ENCODE peak calls at places on chromosomes 12 and 14, in nine cellular contexts. D is MM.1S, A is tibial artery, M is HFF-Myc, R is AG10803, W is IMR-90, T is body of pancreas, L is left ventricle myocardium inferior, K is PC-9. E is an unnamed sample.

GRCh38 chr14:75531256-75531655 is 9.0 kb downstream of the BATF start:
- DNase-seq in K (no peak), R (no peak), T (no peak), A (no peak), D (no peak), W (no peak), M (no peak), L (no peak), E (peak; percentile 30)

GRCh38 chr12:132955094-132955932 is 793 bp downstream of the ZNF605 start:
- DNase-seq in R (peak; percentile 75), K (peak; percentile 15), D (no peak), M (peak; percentile 14), T (peak; percentile 30), L (peak; percentile 26), W (peak; percentile 67), A (no peak), E (peak; percentile 78)

GRCh38 chr12:253116-253831 is 9.4 kb downstream of the SLC6A13 start:
- DNase-seq in A (no peak), D (no peak), M (no peak), R (no peak), K (no peak), L (no peak), W (no peak), T (no peak), E (no peak)

GRCh38 chr14:105881021-105881930 is 354.9 kb downstream of the TMEM121 start:
- DNase-seq in A (peak; percentile 53), K (no peak), W (no peak), D (no peak), R (no peak), M (no peak), T (peak; percentile 4), L (peak; percentile 7), E (no peak)

GRCh38 chr12:49937639-49938300 is 12.8 kb upstream of the AQP2 start:
- DNase-seq in M (no peak), W (peak; percentile 10), K (no peak), D (no peak), R (no peak), A (no peak), T (no peak), L (no peak), E (no peak)

GRCh38 chr12:98970210-98970609 is 325.1 kb downstream of the APAF1 start:
- DNase-seq in D (no peak), T (no peak), R (no peak), L (no peak), A (no peak), M (no peak), W (no peak), K (no peak), E (no peak)

GRCh38 chr14:104436741-104437701 is 142.5 kb upstream of the C14orf180 start:
- DNase-seq in L (peak; percentile 9), W (no peak), A (peak; percentile 62), R (no peak), M (no peak), K (no peak), T (peak; percentile 59), D (no peak), E (no peak)

GRCh38 chr12:75977952-75978671 is 53.5 kb downstream of the PHLDA1 start:
- DNase-seq in R (peak; percentile 99), T (peak; percentile 60), M (peak; percentile 100), W (peak; percentile 100), L (no peak), K (peak; percentile 86), A (peak; percentile 85), D (peak; percentile 93), E (peak; percentile 100)

GRCh38 chr12:95674088-95674595 is 116.4 kb downstream of the NTN4 start:
- DNase-seq in R (no peak), T (no peak), K (no peak), D (no peak), W (no peak), M (no peak), A (no peak), L (no peak), E (no peak)

GRCh38 chr14:89123215-89123614 is 293.8 kb downstream of the FOXN3 start:
- DNase-seq in R (no peak), L (no peak), W (no peak), M (no peak), A (no peak), T (no peak), D (no peak), K (no peak), E (no peak)

GRCh38 chr12:100234591-100235304 is 32.1 kb downstream of the DEPDC4 start:
- DNase-seq in W (peak; percentile 86), R (peak; percentile 65), T (no peak), L (no peak), A (no peak), K (no peak), M (peak; percentile 26), D (peak; percentile 43), E (peak; percentile 75)

GRCh38 chr14:88013750-88014349 is 8.9 kb downstream of the GPR65 start:
- DNase-seq in M (peak; percentile 37), K (peak; percentile 9), A (peak; percentile 73), T (peak; percentile 76), D (peak; percentile 11), W (peak; percentile 58), R (peak; percentile 74), L (peak; percentile 54), E (peak; percentile 82)

GRCh38 chr12:31117203-31118011 is 43.7 kb downstream of the DDX11 start:
- DNase-seq in T (peak; percentile 65), R (no peak), L (no peak), W (peak; percentile 1), D (peak; percentile 45), K (peak; percentile 44), M (no peak), A (peak; percentile 57), E (peak; percentile 35)

GRCh38 chr12:75721231-75721641 is 209.8 kb upstream of the KRR1 start:
- DNase-seq in M (no peak), D (no peak), K (no peak), R (peak; percentile 37), A (no peak), T (no peak), L (no peak), W (peak; percentile 19), E (peak; percentile 44)

GRCh38 chr14:105398726-105399440 is 545 bp downstream of the TEX22 start:
- DNase-seq in T (no peak), A (no peak), D (no peak), K (peak; percentile 18), M (no peak), R (peak; percentile 22), W (peak; percentile 11), L (no peak), E (peak; percentile 36)

GRCh38 chr12:67981236-67982164 is 7.7 kb upstream of the IFNG-AS1 start:
- DNase-seq in M (peak; percentile 55), K (peak; percentile 35), W (peak; percentile 89), D (no peak), L (no peak), T (no peak), R (peak; percentile 88), A (no peak), E (peak; percentile 93)

GRCh38 chr14:104888489-104889373 is 23.7 kb downstream of the CEP170B start:
- DNase-seq in T (peak; percentile 10), R (no peak), A (peak; percentile 60), L (peak; percentile 9), W (no peak), M (no peak), D (no peak), K (no peak), E (no peak)

GRCh38 chr12:9118161-9118560 is 2.4 kb upstream of the A2M start:
- DNase-seq in W (no peak), A (peak; percentile 72), K (no peak), D (peak; percentile 9), M (peak; percentile 25), R (peak; percentile 4), L (no peak), T (no peak), E (no peak)

GRCh38 chr14:27367345-27367744 is 769.5 kb upstream of the NOVA1 start:
- DNase-seq in R (no peak), K (no peak), W (no peak), D (no peak), A (no peak), L (no peak), M (no peak), T (no peak), E (no peak)

GRCh38 chr12:38386238-38386985 is 69.8 kb downstream of the ALG10B start:
- DNase-seq in T (no peak), K (peak; percentile 0), D (peak; percentile 51), M (no peak), A (no peak), R (no peak), L (no peak), W (no peak), E (peak; percentile 2)

GRCh38 chr12:131885543-131886057 is 8.8 kb upstream of the ULK1 start:
- DNase-seq in A (no peak), M (no peak), R (no peak), K (no peak), D (no peak), L (no peak), W (no peak), T (no peak), E (no peak)
- H3K4me3 ChIP-seq in A (no peak overlapping the region), M (no peak overlapping the region), R (no peak overlapping the region), K (peak overlapping the region; percentile 9), D (no peak overlapping the region), L (no peak overlapping the region), W (no peak overlapping the region), T (no peak overlapping the region), E (no peak overlapping the region)

GRCh38 chr14:60331201-60332045 is 82.4 kb downstream of the PPM1A start:
- DNase-seq in T (peak; percentile 79), M (no peak), R (peak; percentile 9), K (peak; percentile 66), D (peak; percentile 71), A (no peak), W (peak; percentile 37), L (peak; percentile 35), E (peak; percentile 68)
- TF ChIP-seq CTCF in T (peak; percentile 90), M (peak; percentile 67), R (peak; percentile 61), K (peak; percentile 98), D (peak; percentile 69), A (peak; percentile 32), W (peak; percentile 62), L (peak; percentile 74), E (peak; percentile 88)

GRCh38 chr12:57693317-57693658 is 644 bp upstream of the OS9 start:
- DNase-seq in D (no peak), L (no peak), K (no peak), T (peak; percentile 26), A (no peak), W (no peak), M (no peak), R (no peak), E (no peak)
- H3K4me3 ChIP-seq in D (peak overlapping the region; percentile 33), L (peak overlapping the region; percentile 92), K (peak overlapping the region; percentile 27), T (no peak overlapping the region), A (peak overlapping the region; percentile 81), W (no peak overlapping the region), M (peak overlapping the region; percentile 12), R (peak overlapping the region; percentile 3), E (no peak overlapping the region)

DNA sequence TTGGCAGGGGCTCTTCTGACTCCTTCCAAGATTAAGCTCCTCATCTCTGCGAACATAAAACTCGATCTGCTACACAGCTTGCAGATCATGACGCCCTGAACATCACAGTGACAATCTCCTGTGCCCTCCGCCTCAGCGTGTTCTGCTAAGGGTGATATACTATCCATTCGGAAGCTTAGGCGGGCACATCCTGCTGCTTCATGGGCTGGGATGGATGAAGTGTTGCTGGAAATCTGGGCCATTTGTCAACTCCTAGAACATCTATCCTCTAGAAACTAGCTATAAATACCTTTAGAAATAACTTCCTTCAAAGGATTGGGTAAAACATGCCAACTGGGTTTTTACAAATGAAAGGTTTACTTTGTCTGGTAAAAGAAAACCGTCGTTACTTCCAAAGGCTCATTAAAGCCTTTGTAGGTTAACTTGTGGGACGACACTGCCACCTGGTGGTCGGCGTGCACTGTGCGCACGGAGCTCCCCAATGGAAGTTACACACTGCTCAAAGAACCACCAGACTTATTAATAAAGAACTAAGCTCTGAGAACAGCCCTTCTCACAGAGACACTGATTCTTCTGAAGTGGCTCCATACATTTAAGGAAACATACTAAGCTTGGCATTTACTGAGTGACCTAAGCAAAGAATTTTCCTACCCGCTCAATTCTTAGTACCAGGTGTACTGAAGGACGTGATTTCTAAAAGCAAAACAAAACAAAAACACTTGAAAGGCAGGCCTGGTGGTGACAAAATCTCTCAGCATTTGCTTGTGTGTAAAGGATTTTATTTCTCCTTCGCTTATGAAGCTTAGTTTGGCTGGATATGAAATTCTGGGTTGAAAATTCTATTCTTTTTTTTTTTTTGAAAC is 21.5 kb upstream of the CACNA2D4 start:
- DNase-seq in A (peak; percentile 90), K (peak; percentile 81), R (peak; percentile 75), W (peak; percentile 78), M (peak; percentile 36), T (peak; percentile 90), D (peak; percentile 78), L (peak; percentile 86), E (peak; percentile 90)
- TF ChIP-seq CTCF in A (peak; percentile 98), K (peak; percentile 96), R (peak; percentile 95), W (peak; percentile 97), M (peak; percentile 97), T (peak; percentile 99), D (peak; percentile 96), L (peak; percentile 99), E (peak; percentile 98)